ENCODE peak calls at places on chromosome 5, in five cellular contexts. R is prostate gland, N is sigmoid colon, D is breast epithelium, J is testis. H is an unnamed sample.

GRCh38 chr5:84403773-84404172 is 19.1 kb upstream of the EDIL3 start:
- DNase-seq in R (no peak), N (no peak), D (no peak), J (no peak), H (no peak)

GRCh38 chr5:125317546-125317995 is 571.1 kb upstream of the ZNF608 start:
- DNase-seq in R (no peak), N (no peak), D (no peak), J (no peak), H (no peak)

GRCh38 chr5:35852084-35852734 is 4.5 kb upstream of the IL7R start:
- DNase-seq in R (no peak), N (no peak), D (no peak), J (peak; percentile 35), H (no peak)

GRCh38 chr5:44774279-44774880 is 34.4 kb upstream of the MRPS30 start:
- DNase-seq in R (no peak), N (no peak), D (no peak), J (peak; percentile 35), H (no peak)

GRCh38 chr5:146962801-146963355 is 84.3 kb upstream of the PPP2R2B start:
- DNase-seq in R (no peak), N (no peak), D (no peak), J (no peak), H (no peak)

GRCh38 chr5:54895816-54896341 is 89.5 kb downstream of the ESM1 start:
- DNase-seq in R (peak; percentile 31), N (no peak), D (no peak), J (peak; percentile 70), H (no peak)

GRCh38 chr5:92641031-92641962 is 939.7 kb downstream of the NR2F1-AS1 start:
- DNase-seq in R (peak; percentile 5), N (no peak), D (no peak), J (no peak), H (no peak)

GRCh38 chr5:60972225-60972624 is 27.2 kb downstream of the NDUFAF2 start:
- DNase-seq in R (no peak), N (no peak), D (no peak), J (no peak), H (no peak)

GRCh38 chr5:174699131-174699530 is 25.3 kb upstream of the MSX2 start:
- DNase-seq in R (no peak), N (no peak), D (no peak), J (no peak), H (no peak)

GRCh38 chr5:178115136-178115834 is 2.0 kb downstream of the N4BP3 start:
- DNase-seq in R (no peak), N (no peak), D (no peak), J (no peak), H (no peak)

GRCh38 chr5:127757576-127757975 is 54.4 kb downstream of the CCDC192 start:
- DNase-seq in R (peak; percentile 43), N (no peak), D (no peak), J (peak; percentile 49), H (no peak)
- TF ChIP-seq CTCF in R (peak; percentile 50), N (peak; percentile 28), D (peak; percentile 23), J (no peak), H (peak; percentile 42)

GRCh38 chr5:52800394-52801213 is 12.9 kb downstream of the ITGA1 start:
- DNase-seq in R (peak; percentile 55), N (peak; percentile 84), D (peak; percentile 57), J (peak; percentile 52), H (peak; percentile 81)
- TF ChIP-seq POLR2A in R (peak; percentile 55), N (no peak), D (no peak), J (no peak), H (no peak)

DNA sequence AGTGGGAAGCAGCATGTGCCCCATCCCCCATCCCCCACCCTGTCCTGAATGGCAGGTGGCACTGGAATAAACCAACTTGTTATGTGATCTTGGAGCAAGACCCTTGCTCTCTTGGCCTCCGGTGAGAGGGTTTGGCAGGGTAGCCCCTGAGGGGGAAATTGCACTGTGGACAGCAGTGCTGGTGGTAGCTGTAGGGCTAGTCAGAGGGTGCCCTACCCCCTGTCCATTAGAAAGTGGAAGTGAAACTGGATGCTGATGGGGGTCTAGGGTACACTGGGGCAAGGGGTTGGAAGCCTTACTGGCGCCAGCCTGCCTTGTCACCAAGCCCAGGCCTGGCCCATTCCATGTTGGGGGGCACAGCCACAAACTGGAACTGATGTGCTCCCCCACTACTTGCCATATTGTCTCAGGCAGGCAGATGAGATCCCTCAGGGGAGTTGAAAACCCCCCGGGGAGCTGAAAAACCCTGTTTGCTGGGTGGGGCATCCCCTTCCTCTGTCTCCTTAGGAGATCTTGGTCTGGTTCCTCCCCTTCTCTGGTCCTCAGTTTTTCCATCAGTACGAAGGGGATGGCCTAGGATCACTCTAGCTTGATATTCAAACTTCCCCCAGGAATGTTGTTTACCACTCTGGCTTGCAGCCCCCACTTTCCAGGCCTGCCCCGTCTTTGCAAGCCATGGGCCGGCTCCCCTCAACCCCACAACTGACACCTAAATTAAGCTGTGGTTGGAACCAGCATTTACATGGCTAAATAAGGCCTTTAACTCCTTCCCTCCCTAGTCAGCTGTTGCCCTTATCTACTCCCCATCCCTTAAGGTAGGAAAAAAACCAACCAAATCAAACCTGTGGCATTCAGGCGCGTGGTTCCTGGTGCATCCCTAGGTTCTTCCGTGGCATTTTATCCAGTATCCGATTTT is 14.4 kb upstream of the SYNPO start:
- DNase-seq in R (no peak), N (no peak), D (no peak), J (no peak), H (no peak)
- H3K27ac ChIP-seq in R (peak overlapping the region; percentile 84), N (peak overlapping the region; percentile 89), D (peak overlapping the region; percentile 95), J (peak overlapping the region; percentile 86), H (peak overlapping the region; percentile 97)

GRCh38 chr5:149412783-149413476 is 33.8 kb upstream of the IL17B start:
- DNase-seq in R (no peak), N (peak; percentile 81), D (no peak), J (no peak), H (peak; percentile 58)

GRCh38 chr5:149413477-149414210 is 34.6 kb upstream of the IL17B start:
- DNase-seq in R (no peak), N (peak; percentile 69), D (peak; percentile 34), J (no peak), H (no peak)

GRCh38 chr5:149415245-149415967 is 36.3 kb upstream of the IL17B start:
- DNase-seq in R (no peak), N (peak; percentile 69), D (no peak), J (no peak), H (no peak)

GRCh38 chr5:149416977-149417713 is 38.1 kb upstream of the IL17B start:
- DNase-seq in R (no peak), N (peak; percentile 82), D (no peak), J (no peak), H (no peak)

DNA sequence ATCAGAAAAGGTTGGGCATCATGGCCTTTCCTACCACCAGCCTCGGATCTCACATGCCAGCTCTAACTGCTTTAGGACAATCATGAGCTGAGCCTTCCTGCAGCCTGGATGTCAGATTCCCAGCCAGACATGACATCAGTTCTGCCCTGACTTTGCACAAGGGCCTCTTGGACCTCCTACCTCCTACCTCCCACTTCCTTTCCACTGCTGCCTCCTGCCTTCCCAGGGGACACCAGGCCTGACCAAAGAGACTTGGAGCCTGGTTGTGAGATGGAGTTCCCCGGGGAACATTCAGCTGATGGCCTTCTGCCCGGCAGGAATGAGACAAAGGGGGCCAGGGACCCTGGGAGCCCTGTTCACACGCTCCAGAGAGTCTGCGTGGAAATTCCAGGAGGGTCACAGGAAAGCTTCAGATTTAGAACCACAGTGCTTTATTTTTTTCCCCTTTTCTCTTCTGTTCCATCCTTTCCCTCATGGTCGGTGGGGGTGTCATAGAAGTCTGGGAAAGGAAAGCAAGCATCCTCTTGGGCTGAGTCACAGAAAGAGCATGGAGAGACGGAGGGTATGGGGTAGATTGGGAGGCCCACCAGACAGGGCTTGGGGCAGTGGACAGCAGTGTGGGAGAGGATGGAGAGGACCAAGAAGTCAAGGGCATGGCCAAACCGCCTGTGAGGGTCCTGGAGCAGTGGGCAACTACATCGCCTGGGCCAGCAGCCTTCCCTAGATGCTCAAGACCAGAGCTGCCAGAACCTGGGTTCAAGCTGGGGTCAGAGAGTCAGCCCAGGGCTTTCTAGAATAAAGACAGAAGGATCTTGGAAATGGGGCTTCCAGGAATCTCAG is 35.5 kb upstream of the IL17B start:
- DNase-seq in R (no peak), N (peak; percentile 86), D (no peak), J (no peak), H (peak; percentile 79)
- TF ChIP-seq CTCF in R (no peak), N (no peak), D (no peak), J (no peak), H (no peak)

DNA sequence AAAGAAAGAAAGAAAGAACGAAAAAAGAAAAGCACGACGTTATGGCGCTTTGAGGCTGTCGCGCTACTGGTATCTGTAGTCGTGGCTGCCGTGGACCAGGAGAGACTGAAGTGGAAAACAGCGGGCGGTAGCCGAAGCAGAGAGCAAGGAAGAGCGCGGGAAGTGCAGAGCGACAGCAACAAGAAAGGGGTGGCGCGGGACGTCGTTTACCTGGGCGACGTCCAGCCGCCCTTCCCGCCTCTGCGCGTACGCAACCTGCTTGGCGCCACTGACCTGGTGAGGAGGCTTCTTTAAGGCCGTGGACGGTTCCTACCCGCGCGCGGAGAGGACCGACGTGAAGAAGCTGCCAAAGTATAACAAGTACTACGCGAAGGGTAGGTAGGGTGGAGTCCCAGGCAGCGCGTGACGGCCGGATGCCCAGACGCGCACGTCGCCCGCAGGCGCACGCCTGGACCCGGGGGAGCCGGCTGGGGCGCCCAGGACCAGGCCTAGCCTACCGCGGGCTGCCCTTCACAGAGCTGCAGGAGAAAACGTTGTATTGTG is 15.4 kb downstream of the CCL28 start:
- DNase-seq in R (peak; percentile 64), N (peak; percentile 64), D (peak; percentile 60), J (peak; percentile 73), H (no peak)
- TF ChIP-seq POLR2A in R (peak; percentile 52), N (no peak), D (no peak), J (no peak), H (no peak)

GRCh38 chr5:73438897-73439470 is 9.6 kb downstream of the FOXD1 start:
- DNase-seq in R (no peak), N (no peak), D (no peak), J (no peak), H (no peak)

GRCh38 chr5:73437126-73438047 is 11.2 kb downstream of the FOXD1 start:
- DNase-seq in R (peak; percentile 46), N (no peak), D (no peak), J (no peak), H (no peak)

GRCh38 chr5:73440262-73440661 is 8.3 kb downstream of the FOXD1 start:
- DNase-seq in R (no peak), N (no peak), D (no peak), J (no peak), H (no peak)

GRCh38 chr5:73436535-73437125 is 11.9 kb downstream of the FOXD1 start:
- DNase-seq in R (no peak), N (no peak), D (no peak), J (no peak), H (no peak)

GRCh38 chr5:73438048-73438896 is 10.3 kb downstream of the FOXD1 start:
- DNase-seq in R (no peak), N (no peak), D (no peak), J (no peak), H (no peak)
- H3K27ac ChIP-seq in R (no peak overlapping the region), N (no peak overlapping the region), D (no peak overlapping the region), J (no peak overlapping the region), H (no peak overlapping the region)

GRCh38 chr5:96083361-96083881 is 121.8 kb upstream of the ELL2 start:
- DNase-seq in R (no peak), N (no peak), D (no peak), J (no peak), H (no peak)
- TF ChIP-seq CTCF in R (no peak), N (no peak), D (no peak), J (no peak), H (no peak)

GRCh38 chr5:119678351-119679028 is 49.1 kb downstream of the FAM170A start:
- DNase-seq in R (no peak), N (no peak), D (no peak), J (no peak), H (no peak)
- TF ChIP-seq POLR2A in R (no peak), N (no peak), D (no peak), J (no peak), H (no peak)